ENCODE peak calls at places on chromosomes 6 and 20, in four cellular contexts. Y, W, N and Z are unnamed samples.

GRCh38 chr6:170290306-170291128 is at the start of gene DLL1:
- DNase-seq in Y (no peak), W (peak; percentile 57), N (peak; percentile 84), Z (no peak)

GRCh38 chr20:4819901-4820300 is 98.2 kb downstream of the PRND start:
- DNase-seq in Y (no peak), W (no peak), N (no peak), Z (no peak)

GRCh38 chr6:30556714-30556963 is 350 bp upstream of the GNL1 start:
- DNase-seq in Y (peak; percentile 90), W (peak; percentile 89), N (no peak), Z (peak; percentile 81)

GRCh38 chr6:92826633-92827032 is 592.7 kb downstream of the EPHA7 start:
- DNase-seq in Y (no peak), W (no peak), N (no peak), Z (no peak)

GRCh38 chr20:33229843-33230242 is 6.0 kb upstream of the BPIFA1 start:
- DNase-seq in Y (no peak), W (no peak), N (no peak), Z (no peak)

GRCh38 chr6:43883698-43884659 is 114.0 kb downstream of the VEGFA start:
- DNase-seq in Y (no peak), W (peak; percentile 49), N (no peak), Z (no peak)

GRCh38 chr6:11772109-11772830 is 6.3 kb downstream of the ADTRP start:
- DNase-seq in Y (no peak), W (no peak), N (no peak), Z (no peak)

GRCh38 chr6:156555117-156555516 is 222.1 kb upstream of the ARID1B start:
- DNase-seq in Y (no peak), W (no peak), N (no peak), Z (no peak)

GRCh38 chr6:14743465-14744211 is 502.2 kb upstream of the JARID2 start:
- DNase-seq in Y (peak; percentile 33), W (peak; percentile 66), N (no peak), Z (no peak)

GRCh38 chr20:62307226-62308101 is 4.7 kb downstream of the ADRM1 start:
- DNase-seq in Y (no peak), W (no peak), N (no peak), Z (no peak)

GRCh38 chr6:37052027-37052628 is 46.7 kb downstream of the FGD2 start:
- DNase-seq in Y (no peak), W (no peak), N (peak; percentile 76), Z (no peak)

GRCh38 chr6:18147160-18147559 is 7.7 kb downstream of the TPMT start:
- DNase-seq in Y (no peak), W (no peak), N (no peak), Z (no peak)
- TF ChIP-seq EP300 in Y (no peak), W (no peak), N (no peak), Z (no peak)

GRCh38 chr6:1612386-1612893 is 2.7 kb downstream of the FOXC1 start:
- DNase-seq in Y (no peak), W (no peak), N (no peak), Z (no peak)

GRCh38 chr6:1610497-1611321 is 994 bp downstream of the FOXC1 start:
- DNase-seq in Y (no peak), W (no peak), N (no peak), Z (peak; percentile 6)

GRCh38 chr6:1611572-1612385 is 2.1 kb downstream of the FOXC1 start:
- DNase-seq in Y (no peak), W (no peak), N (no peak), Z (peak; percentile 12)

GRCh38 chr6:1609662-1610496 is at the start of gene FOXC1:
- DNase-seq in Y (peak; percentile 82), W (peak; percentile 85), N (no peak), Z (peak; percentile 88)

GRCh38 chr6:1611322-1611571 is 1.5 kb downstream of the FOXC1 start:
- DNase-seq in Y (no peak), W (no peak), N (no peak), Z (no peak)
- TF ChIP-seq CTCF in Y (no peak), W (no peak), N (peak; percentile 22), Z (no peak)

GRCh38 chr6:125918230-125918629 is 38.3 kb upstream of the HINT3 start:
- DNase-seq in Y (no peak), W (no peak), N (no peak), Z (no peak)

GRCh38 chr6:125918681-125919566 is 37.6 kb upstream of the HINT3 start:
- DNase-seq in Y (peak; percentile 33), W (peak; percentile 52), N (no peak), Z (no peak)

GRCh38 chr6:125922322-125922860 is 34.2 kb upstream of the HINT3 start:
- DNase-seq in Y (no peak), W (no peak), N (no peak), Z (no peak)

GRCh38 chr6:125923371-125923877 is 33.1 kb upstream of the HINT3 start:
- DNase-seq in Y (no peak), W (no peak), N (no peak), Z (no peak)

DNA sequence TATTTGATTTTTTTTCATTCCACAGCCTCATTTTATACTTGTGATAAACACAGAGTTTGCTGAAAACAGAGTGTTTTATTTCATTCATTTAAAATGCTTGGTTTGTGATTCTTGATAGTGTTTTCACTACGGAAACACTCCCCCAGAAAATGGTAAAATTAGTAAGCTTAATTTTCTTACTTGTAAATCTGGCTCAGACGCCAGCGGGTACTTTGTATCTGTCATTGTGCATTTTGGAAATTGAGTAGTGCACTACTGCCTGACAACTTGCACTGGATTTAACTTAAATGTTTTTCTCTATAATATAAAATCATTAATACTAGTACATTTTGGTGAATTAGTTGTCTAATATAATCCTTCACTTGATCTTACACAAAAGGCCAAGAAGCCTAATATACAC is 37.0 kb upstream of the HINT3 start:
- DNase-seq in Y (no peak), W (no peak), N (no peak), Z (no peak)
- H3K27ac ChIP-seq in Y (no peak overlapping the region), W (peak overlapping the region; percentile 83), N (no peak overlapping the region), Z (no peak overlapping the region)

GRCh38 chr6:135493218-135493961 is 4.2 kb downstream of the AHI1 start:
- DNase-seq in Y (no peak), W (no peak), N (no peak), Z (no peak)
- TF ChIP-seq EP300 in Y (no peak), W (no peak), N (no peak), Z (no peak)

GRCh38 chr6:96391776-96392175 is 129.8 kb upstream of the UFL1 start:
- DNase-seq in Y (no peak), W (peak; percentile 44), N (peak; percentile 68), Z (no peak)

DNA sequence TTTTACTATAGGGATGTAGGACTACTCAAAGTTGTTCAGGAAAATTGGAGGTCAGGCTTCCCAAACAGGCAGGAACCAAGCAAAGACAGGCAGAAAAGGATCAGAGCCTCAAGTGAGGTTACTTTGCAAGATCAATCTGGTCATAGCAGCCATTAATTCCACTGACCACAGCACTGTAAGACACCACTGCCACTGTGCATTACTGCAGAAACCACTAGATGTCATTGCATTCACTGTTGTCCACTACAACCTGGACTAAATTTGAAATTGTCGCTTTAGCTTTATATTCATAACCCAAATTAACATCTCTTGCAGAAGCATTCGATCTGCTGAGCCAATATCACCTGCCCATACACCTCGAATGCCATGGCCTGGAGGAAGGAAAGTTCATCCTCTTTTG is 126.9 kb upstream of the UFL1 start:
- DNase-seq in Y (no peak), W (no peak), N (no peak), Z (no peak)
- TF ChIP-seq CTCF in Y (no peak), W (peak; percentile 28), N (no peak), Z (no peak)

DNA sequence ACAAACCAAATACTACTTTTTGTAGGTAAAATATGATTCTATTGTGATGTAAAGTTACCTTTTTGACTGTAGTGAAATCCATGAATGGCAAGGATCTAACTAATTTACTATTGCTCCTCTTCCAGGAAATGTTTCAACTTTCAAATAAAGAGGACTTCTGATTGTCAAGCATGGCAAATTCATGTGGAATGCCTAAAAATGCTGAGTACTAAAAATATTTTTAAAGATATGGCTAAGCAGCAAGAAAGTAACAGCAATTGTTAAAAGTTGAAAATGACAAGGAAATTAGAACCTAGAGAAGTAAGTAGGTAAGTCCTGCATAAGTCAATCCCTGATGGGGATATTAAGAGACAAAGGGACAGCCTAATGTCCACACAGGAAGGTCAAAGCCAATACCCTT is 126.0 kb downstream of the BACH2 start:
- DNase-seq in Y (no peak), W (no peak), N (no peak), Z (no peak)
- H3K27ac ChIP-seq in Y (no peak overlapping the region), W (no peak overlapping the region), N (no peak overlapping the region), Z (no peak overlapping the region)

GRCh38 chr6:129206761-129207330 is 323.9 kb downstream of the LAMA2 start:
- DNase-seq in Y (no peak), W (no peak), N (no peak), Z (no peak)
- TF ChIP-seq EP300 in Y (no peak), W (no peak), N (no peak), Z (no peak)